ENCODE peak calls at places on chromosome 2, in six cellular contexts. A, S, I, Z, B and W are unnamed samples.

GRCh38 chr2:223779877-223780276 is 57.5 kb downstream of the AP1S3 start:
- DNase-seq in S (no peak), Z (no peak), I (peak; percentile 75), B (peak; percentile 34), A (peak; percentile 3), W (no peak)

GRCh38 chr2:74887961-74888670 is 54.2 kb downstream of the HK2 start:
- DNase-seq in A (no peak), Z (no peak), I (peak; percentile 55), B (peak; percentile 55), S (no peak), W (no peak)

GRCh38 chr2:164677271-164677670 is 56.0 kb upstream of the GRB14 start:
- DNase-seq in Z (no peak), S (no peak), I (no peak), A (no peak), B (no peak), W (no peak)

GRCh38 chr2:127254386-127254981 is 34.4 kb upstream of the CYP27C1 start:
- DNase-seq in S (no peak), I (peak; percentile 33), Z (no peak), B (peak; percentile 10), A (no peak), W (no peak)

GRCh38 chr2:8059794-8060193 is 622.1 kb upstream of the ID2 start:
- DNase-seq in A (no peak), Z (no peak), I (no peak), S (no peak), B (no peak), W (no peak)

GRCh38 chr2:191566347-191566746 is 111.6 kb upstream of the NABP1 start:
- DNase-seq in B (peak; percentile 59), A (peak; percentile 85), I (peak; percentile 75), Z (no peak), S (peak; percentile 47), W (no peak)

GRCh38 chr2:70703900-70704549 is 64.0 kb downstream of the ADD2 start:
- DNase-seq in S (no peak), A (no peak), I (peak; percentile 24), Z (no peak), B (no peak), W (no peak)

GRCh38 chr2:133123912-133124311 is 444.4 kb downstream of the NCKAP5 start:
- DNase-seq in S (no peak), A (no peak), I (no peak), Z (no peak), B (no peak), W (no peak)

GRCh38 chr2:204024906-204025475 is 88.4 kb downstream of the ICOS start:
- DNase-seq in B (no peak), S (no peak), Z (no peak), A (peak; percentile 29), I (no peak), W (no peak)

GRCh38 chr2:200756618-200757321 is 54.9 kb upstream of the BZW1 start:
- DNase-seq in Z (no peak), S (peak; percentile 53), I (peak; percentile 84), A (no peak), B (peak; percentile 91), W (peak; percentile 54)

GRCh38 chr2:66346241-66346664 is 88.7 kb upstream of the MEIS1 start:
- DNase-seq in B (no peak), S (no peak), I (no peak), Z (no peak), A (no peak), W (no peak)

GRCh38 chr2:127719301-127720218 is 18.3 kb downstream of the SFT2D3 start:
- DNase-seq in Z (no peak), I (no peak), A (no peak), S (no peak), B (no peak), W (no peak)

GRCh38 chr2:230939691-230940475 is 14.8 kb upstream of the GPR55 start:
- DNase-seq in Z (no peak), I (no peak), A (no peak), S (no peak), B (no peak), W (no peak)

GRCh38 chr2:212548459-212548815 is 9.8 kb upstream of the ERBB4 start:
- DNase-seq in Z (no peak), I (peak; percentile 58), A (peak; percentile 68), B (peak; percentile 28), S (no peak), W (no peak)

GRCh38 chr2:42618972-42619371 is 50.5 kb downstream of the MTA3 start:
- DNase-seq in A (no peak), I (peak; percentile 73), Z (no peak), B (peak; percentile 82), S (no peak), W (peak; percentile 32)

GRCh38 chr2:71742953-71743601 is 289.7 kb downstream of the DYSF start:
- DNase-seq in Z (no peak), B (peak; percentile 86), S (no peak), A (no peak), I (peak; percentile 94), W (peak; percentile 84)

GRCh38 chr2:216871333-216871934 is 11.6 kb upstream of the TNP1 start:
- DNase-seq in I (no peak), B (peak; percentile 29), A (no peak), S (no peak), Z (no peak), W (no peak)

GRCh38 chr2:102021776-102022175 is 30.0 kb downstream of the IL1R2 start:
- DNase-seq in I (peak; percentile 70), S (no peak), Z (no peak), B (no peak), A (no peak), W (no peak)

GRCh38 chr2:26721267-26722032 is 28.9 kb downstream of the KCNK3 start:
- DNase-seq in B (no peak), A (no peak), I (no peak), S (peak; percentile 81), Z (no peak), W (no peak)

GRCh38 chr2:80233333-80233732 is 71.2 kb downstream of the LRRTM1 start:
- DNase-seq in B (no peak), Z (no peak), S (no peak), A (no peak), I (no peak), W (no peak)

GRCh38 chr2:28618221-28619141 is 122.6 kb downstream of the PLB1 start:
- DNase-seq in B (no peak), S (no peak), I (no peak), Z (peak; percentile 61), A (no peak), W (no peak)

GRCh38 chr2:214696681-214697080 is 112.8 kb downstream of the BARD1 start:
- DNase-seq in A (no peak), I (no peak), Z (no peak), S (no peak), B (no peak), W (no peak)

GRCh38 chr2:234488913-234489451 is 7.9 kb downstream of the ARL4C start:
- DNase-seq in S (no peak), I (no peak), B (no peak), Z (no peak), A (no peak), W (no peak)

DNA sequence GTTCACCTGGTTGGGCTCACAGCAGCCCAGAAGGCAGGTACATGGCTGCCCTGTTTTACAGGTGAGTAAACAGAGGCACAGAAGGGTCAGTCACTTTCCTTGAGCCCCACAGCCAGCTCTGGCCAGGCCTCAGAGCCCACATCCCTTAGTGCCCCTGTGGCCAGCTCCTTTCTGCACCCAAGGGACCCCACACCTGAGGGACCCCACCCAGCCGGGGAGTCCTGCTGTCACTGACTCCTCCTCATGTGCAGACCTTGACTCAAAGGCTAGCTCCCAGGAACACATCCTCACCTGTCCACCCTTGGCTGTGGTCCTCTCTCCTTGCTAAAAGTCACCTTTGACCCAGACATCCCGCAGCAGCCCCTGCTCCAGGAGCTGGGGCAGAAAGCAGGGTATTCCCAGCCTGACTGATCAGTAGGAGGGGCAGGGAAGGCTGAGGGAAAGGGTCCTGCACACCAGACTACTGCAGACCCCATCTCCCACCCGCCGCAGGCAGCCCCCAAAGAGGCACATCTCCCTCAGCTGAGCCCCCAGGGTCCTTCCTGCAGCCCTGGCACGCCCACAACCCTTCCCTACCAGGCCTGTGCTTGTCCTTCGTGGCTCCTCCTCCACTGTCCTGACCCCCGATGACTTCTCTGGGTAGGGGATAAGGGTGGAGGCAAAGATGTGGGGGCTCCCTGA is 9.8 kb upstream of the ARHGEF4 start:
- DNase-seq in Z (peak; percentile 44), I (no peak), B (no peak), S (no peak), A (no peak), W (no peak)
- H3K4me3 ChIP-seq in Z (no peak overlapping the region), I (no peak overlapping the region), B (no peak overlapping the region), S (no peak overlapping the region), A (no peak overlapping the region), W (no peak overlapping the region)

GRCh38 chr2:175309799-175310198 is 128.3 kb upstream of the ATP5MC3 start:
- DNase-seq in B (peak; percentile 10), I (peak; percentile 20), S (no peak), A (peak; percentile 68), Z (no peak), W (peak; percentile 7)
- TF ChIP-seq CTCF in B (peak; percentile 34), I (peak; percentile 29), S (peak; percentile 39), A (peak; percentile 36), Z (peak; percentile 21), W (peak; percentile 55)

GRCh38 chr2:14693874-14694273 is 61.4 kb downstream of the LRATD1 start:
- DNase-seq in B (no peak), I (no peak), Z (no peak), A (no peak), S (no peak), W (no peak)

GRCh38 chr2:14690926-14691325 is 58.4 kb downstream of the LRATD1 start:
- DNase-seq in A (no peak), B (no peak), Z (no peak), I (no peak), S (no peak), W (no peak)
- H3K4me3 ChIP-seq in A (no peak overlapping the region), B (no peak overlapping the region), Z (no peak overlapping the region), I (no peak overlapping the region), S (no peak overlapping the region), W (no peak overlapping the region)

DNA sequence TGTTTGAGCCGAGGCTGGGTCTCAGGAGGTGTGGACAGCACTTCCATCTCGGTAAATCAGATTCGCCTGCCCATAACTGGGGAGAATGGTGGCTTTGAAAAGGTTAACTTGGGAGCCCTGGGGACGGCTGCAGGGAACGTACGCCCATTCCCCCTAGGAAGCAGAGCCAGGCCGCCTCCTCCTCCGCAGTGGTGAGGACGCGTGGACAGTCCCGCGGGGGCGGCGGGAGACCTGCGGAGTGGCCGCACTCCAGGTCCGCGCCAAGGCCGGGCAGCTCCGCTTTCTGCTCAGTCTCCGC is 845 bp upstream of the MYCN start:
- DNase-seq in B (no peak), A (no peak), S (peak; percentile 80), I (no peak), Z (peak; percentile 84), W (no peak)
- TF ChIP-seq CTCF in B (no peak), A (no peak), S (peak; percentile 85), I (peak; percentile 50), Z (peak; percentile 76), W (no peak)